ENCODE peak calls at places on chromosomes 7 and 10, in nine cellular contexts. One of them, this sample, is unnamed.

GRCh38 chr7:111392976-111393762 is 169.1 kb downstream of the IMMP2L start:
- DNase-seq in small intestine: no peak
- DNase-seq in NCI-H1105 treated with DMSO at 0.1 percent for 48 hours: no peak
- DNase-seq in neural crest cell: no peak
- DNase-seq in activated CD8-positive, alpha-beta memory T cell treated with anti-CD3 and anti-CD28 coated beads for 1 hour: no peak
- DNase-seq in Kasumi-1: no peak
- DNase-seq in GM23248: peak
- DNase-seq in EL: peak
- DNase-seq in nucleus accumbens: no peak
- DNase-seq in this sample: no peak

GRCh38 chr7:74454948-74455804 is 1.5 kb downstream of the GTF2IRD1 start:
- DNase-seq in GM23248: peak
- DNase-seq in small intestine: peak
- DNase-seq in neural crest cell: no peak
- DNase-seq in NCI-H1105 treated with DMSO at 0.1 percent for 48 hours: no peak
- DNase-seq in Kasumi-1: no peak
- DNase-seq in nucleus accumbens: peak
- DNase-seq in EL: no peak
- DNase-seq in activated CD8-positive, alpha-beta memory T cell treated with anti-CD3 and anti-CD28 coated beads for 1 hour: no peak
- DNase-seq in this sample: no peak

GRCh38 chr7:137916564-137916963 is 69.8 kb upstream of the DGKI start:
- DNase-seq in nucleus accumbens: no peak
- DNase-seq in EL: no peak
- DNase-seq in Kasumi-1: no peak
- DNase-seq in NCI-H1105 treated with DMSO at 0.1 percent for 48 hours: no peak
- DNase-seq in GM23248: no peak
- DNase-seq in neural crest cell: no peak
- DNase-seq in activated CD8-positive, alpha-beta memory T cell treated with anti-CD3 and anti-CD28 coated beads for 1 hour: no peak
- DNase-seq in small intestine: no peak
- DNase-seq in this sample: no peak

GRCh38 chr7:3029138-3029537 is 14.5 kb downstream of the CARD11 start:
- DNase-seq in EL: no peak
- DNase-seq in small intestine: no peak
- DNase-seq in activated CD8-positive, alpha-beta memory T cell treated with anti-CD3 and anti-CD28 coated beads for 1 hour: no peak
- DNase-seq in NCI-H1105 treated with DMSO at 0.1 percent for 48 hours: no peak
- DNase-seq in Kasumi-1: no peak
- DNase-seq in GM23248: no peak
- DNase-seq in nucleus accumbens: no peak
- DNase-seq in neural crest cell: no peak
- DNase-seq in this sample: no peak

GRCh38 chr7:61111-61510 is 131.3 kb upstream of the FAM20C start:
- DNase-seq in activated CD8-positive, alpha-beta memory T cell treated with anti-CD3 and anti-CD28 coated beads for 1 hour: no peak
- DNase-seq in neural crest cell: no peak
- DNase-seq in GM23248: no peak
- DNase-seq in small intestine: no peak
- DNase-seq in Kasumi-1: no peak
- DNase-seq in NCI-H1105 treated with DMSO at 0.1 percent for 48 hours: no peak
- DNase-seq in EL: no peak
- DNase-seq in nucleus accumbens: no peak
- DNase-seq in this sample: no peak

GRCh38 chr10:33519130-33519860 is 184.8 kb upstream of the NRP1 start:
- DNase-seq in GM23248: no peak
- DNase-seq in neural crest cell: no peak
- DNase-seq in NCI-H1105 treated with DMSO at 0.1 percent for 48 hours: no peak
- DNase-seq in Kasumi-1: no peak
- DNase-seq in EL: no peak
- DNase-seq in activated CD8-positive, alpha-beta memory T cell treated with anti-CD3 and anti-CD28 coated beads for 1 hour: no peak
- DNase-seq in small intestine: no peak
- DNase-seq in nucleus accumbens: no peak
- DNase-seq in this sample: no peak

GRCh38 chr7:74657692-74658170 is at the start of gene GTF2I:
- DNase-seq in Kasumi-1: no peak
- DNase-seq in activated CD8-positive, alpha-beta memory T cell treated with anti-CD3 and anti-CD28 coated beads for 1 hour: no peak
- DNase-seq in neural crest cell: no peak
- DNase-seq in GM23248: no peak
- DNase-seq in EL: no peak
- DNase-seq in nucleus accumbens: no peak
- DNase-seq in NCI-H1105 treated with DMSO at 0.1 percent for 48 hours: no peak
- DNase-seq in small intestine: no peak
- DNase-seq in this sample: no peak

GRCh38 chr10:111475720-111476119 is 398.9 kb downstream of the ADRA2A start:
- DNase-seq in Kasumi-1: no peak
- DNase-seq in nucleus accumbens: no peak
- DNase-seq in activated CD8-positive, alpha-beta memory T cell treated with anti-CD3 and anti-CD28 coated beads for 1 hour: no peak
- DNase-seq in EL: peak
- DNase-seq in small intestine: no peak
- DNase-seq in neural crest cell: no peak
- DNase-seq in GM23248: peak
- DNase-seq in NCI-H1105 treated with DMSO at 0.1 percent for 48 hours: no peak
- DNase-seq in this sample: no peak

GRCh38 chr7:30084195-30084594 is 50.6 kb upstream of the MTURN start:
- DNase-seq in NCI-H1105 treated with DMSO at 0.1 percent for 48 hours: no peak
- DNase-seq in neural crest cell: no peak
- DNase-seq in activated CD8-positive, alpha-beta memory T cell treated with anti-CD3 and anti-CD28 coated beads for 1 hour: no peak
- DNase-seq in GM23248: no peak
- DNase-seq in nucleus accumbens: no peak
- DNase-seq in small intestine: no peak
- DNase-seq in EL: no peak
- DNase-seq in Kasumi-1: no peak
- DNase-seq in this sample: no peak

GRCh38 chr7:50866343-50867047 is 83.8 kb upstream of the GRB10 start:
- DNase-seq in activated CD8-positive, alpha-beta memory T cell treated with anti-CD3 and anti-CD28 coated beads for 1 hour: no peak
- DNase-seq in small intestine: no peak
- DNase-seq in neural crest cell: no peak
- DNase-seq in Kasumi-1: no peak
- DNase-seq in nucleus accumbens: no peak
- DNase-seq in EL: no peak
- DNase-seq in GM23248: no peak
- DNase-seq in NCI-H1105 treated with DMSO at 0.1 percent for 48 hours: no peak
- DNase-seq in this sample: no peak

GRCh38 chr7:116588225-116588624 is 63.4 kb downstream of the CAV1 start:
- DNase-seq in small intestine: no peak
- DNase-seq in Kasumi-1: peak
- DNase-seq in EL: peak
- DNase-seq in NCI-H1105 treated with DMSO at 0.1 percent for 48 hours: no peak
- DNase-seq in neural crest cell: no peak
- DNase-seq in nucleus accumbens: no peak
- DNase-seq in activated CD8-positive, alpha-beta memory T cell treated with anti-CD3 and anti-CD28 coated beads for 1 hour: no peak
- DNase-seq in GM23248: peak
- DNase-seq in this sample: peak

GRCh38 chr7:128236924-128237586 is 4.0 kb upstream of the LEP start:
- DNase-seq in neural crest cell: no peak
- DNase-seq in GM23248: peak
- DNase-seq in EL: peak
- DNase-seq in small intestine: peak
- DNase-seq in NCI-H1105 treated with DMSO at 0.1 percent for 48 hours: no peak
- DNase-seq in activated CD8-positive, alpha-beta memory T cell treated with anti-CD3 and anti-CD28 coated beads for 1 hour: no peak
- DNase-seq in Kasumi-1: peak
- DNase-seq in nucleus accumbens: no peak
- DNase-seq in this sample: peak

GRCh38 chr10:3902054-3902808 is 117.2 kb upstream of the KLF6 start:
- DNase-seq in Kasumi-1: no peak
- DNase-seq in activated CD8-positive, alpha-beta memory T cell treated with anti-CD3 and anti-CD28 coated beads for 1 hour: no peak
- DNase-seq in GM23248: peak
- DNase-seq in neural crest cell: no peak
- DNase-seq in nucleus accumbens: no peak
- DNase-seq in small intestine: peak
- DNase-seq in EL: no peak
- DNase-seq in NCI-H1105 treated with DMSO at 0.1 percent for 48 hours: no peak
- DNase-seq in this sample: peak

GRCh38 chr7:147298611-147299043 is 1182.0 kb downstream of the CNTNAP2 start:
- DNase-seq in activated CD8-positive, alpha-beta memory T cell treated with anti-CD3 and anti-CD28 coated beads for 1 hour: no peak
- DNase-seq in neural crest cell: no peak
- DNase-seq in EL: peak
- DNase-seq in small intestine: no peak
- DNase-seq in NCI-H1105 treated with DMSO at 0.1 percent for 48 hours: peak
- DNase-seq in Kasumi-1: no peak
- DNase-seq in GM23248: peak
- DNase-seq in nucleus accumbens: no peak
- DNase-seq in this sample: no peak

This sample was measured in kidney glomerular epithelial cell.